ENCODE peak calls at places on chromosomes 7 and 10, in five cellular contexts. A, G, B, R and J are unnamed samples.

GRCh38 chr7:75931676-75932075 is 16.7 kb downstream of the POR start:
- DNase-seq in A (no peak), G (no peak), B (no peak), R (no peak), J (no peak)

GRCh38 chr7:82050134-82050533 is 280.3 kb upstream of the HGF start:
- DNase-seq in A (peak), G (peak), B (no peak), R (no peak), J (peak)

GRCh38 chr7:99798972-99799371 is 15.0 kb upstream of the CYP3A4 start:
- DNase-seq in A (no peak), G (no peak), B (no peak), R (no peak), J (no peak)

GRCh38 chr7:104252409-104253134 is 44.8 kb upstream of the ORC5 start:
- DNase-seq in A (no peak), G (no peak), B (peak), R (no peak), J (no peak)

GRCh38 chr10:63718453-63718852 is 197.3 kb downstream of the REEP3 start:
- DNase-seq in A (no peak), G (no peak), B (no peak), R (no peak), J (no peak)

GRCh38 chr10:84358743-84359142 is 30.4 kb downstream of the CCSER2 start:
- DNase-seq in A (no peak), G (no peak), B (no peak), R (no peak), J (no peak)

GRCh38 chr7:131145026-131145425 is 182.7 kb upstream of the MKLN1 start:
- DNase-seq in A (no peak), G (no peak), B (no peak), R (no peak), J (no peak)

GRCh38 chr10:36538945-36539586 is 586.3 kb upstream of the ANKRD30A start:
- DNase-seq in A (peak), G (no peak), B (no peak), R (no peak), J (no peak)

GRCh38 chr7:158077441-158077840 is 510.2 kb downstream of the PTPRN2 start:
- DNase-seq in A (no peak), G (no peak), B (no peak), R (no peak), J (no peak)

GRCh38 chr10:19204239-19204917 is 155.8 kb downstream of the MALRD1 start:
- DNase-seq in A (no peak), G (peak), B (no peak), R (no peak), J (peak)

GRCh38 chr7:33192695-33193291 is 63.4 kb downstream of the BBS9 start:
- DNase-seq in A (no peak), G (no peak), B (no peak), R (no peak), J (no peak)

GRCh38 chr7:125316451-125316850 is 386.8 kb upstream of the POT1 start:
- DNase-seq in A (peak), G (no peak), B (peak), R (no peak), J (no peak)

GRCh38 chr7:81327468-81327867 is 408.6 kb upstream of the SEMA3C start:
- DNase-seq in A (no peak), G (no peak), B (no peak), R (no peak), J (no peak)

GRCh38 chr10:18157909-18158308 is 17.7 kb downstream of the CACNB2 start:
- DNase-seq in A (no peak), G (peak), B (no peak), R (no peak), J (peak)

GRCh38 chr10:99834410-99834809 is 52.0 kb downstream of the ABCC2 start:
- DNase-seq in A (no peak), G (no peak), B (no peak), R (no peak), J (no peak)

GRCh38 chr10:79380918-79381775 is 33.9 kb downstream of the PPIF start:
- DNase-seq in A (no peak), G (no peak), B (no peak), R (no peak), J (no peak)

GRCh38 chr7:131604841-131605279 is 48.4 kb upstream of the PODXL start:
- DNase-seq in A (no peak), G (no peak), B (no peak), R (no peak), J (no peak)

GRCh38 chr7:124459101-124460052 is 306.2 kb downstream of the GPR37 start:
- DNase-seq in A (peak), G (peak), B (no peak), R (no peak), J (no peak)

GRCh38 chr7:54888067-54888735 is 129.2 kb upstream of the SEC61G start:
- DNase-seq in A (no peak), G (no peak), B (no peak), R (peak), J (no peak)

GRCh38 chr7:14835399-14835798 is 67.2 kb downstream of the DGKB start:
- DNase-seq in A (no peak), G (no peak), B (no peak), R (no peak), J (no peak)

GRCh38 chr10:37584643-37585042 is 272.8 kb downstream of the ZNF248 start:
- DNase-seq in A (no peak), G (no peak), B (no peak), R (no peak), J (no peak)

GRCh38 chr7:106243893-106244292 is 40.9 kb downstream of the NAMPT start:
- DNase-seq in A (no peak), G (no peak), B (no peak), R (no peak), J (no peak)

GRCh38 chr7:139828880-139829653 is at the start of gene TBXAS1:
- DNase-seq in A (peak), G (no peak), B (peak), R (no peak), J (no peak)

GRCh38 chr7:25926891-25927625 is 224.9 kb upstream of the NFE2L3 start:
- DNase-seq in A (no peak), G (no peak), B (no peak), R (no peak), J (no peak)

GRCh38 chr10:97334370-97335175 is at the start of gene FRAT2:
- DNase-seq in A (peak), G (peak), B (peak), R (peak), J (peak)

GRCh38 chr7:108114117-108114841 is 15.9 kb downstream of the LAMB4 start:
- DNase-seq in A (peak), G (no peak), B (no peak), R (no peak), J (no peak)

GRCh38 chr7:16849295-16850148 is 32.3 kb downstream of the AGR3 start:
- DNase-seq in A (no peak), G (no peak), B (no peak), R (no peak), J (no peak)

GRCh38 chr10:113907166-113907565 is 52.7 kb downstream of the NHLRC2 start:
- DNase-seq in A (no peak), G (no peak), B (no peak), R (no peak), J (peak)

GRCh38 chr7:5435291-5436002 is 11.8 kb upstream of the TNRC18 start:
- DNase-seq in A (no peak), G (no peak), B (no peak), R (no peak), J (no peak)

GRCh38 chr7:139631520-139632031 is 108.1 kb downstream of the CLEC2L start:
- DNase-seq in A (no peak), G (no peak), B (no peak), R (no peak), J (no peak)

GRCh38 chr10:30505543-30506298 is 71.7 kb downstream of the MAP3K8 start:
- DNase-seq in A (no peak), G (no peak), B (no peak), R (no peak), J (no peak)

GRCh38 chr7:132218876-132219275 is 357.4 kb downstream of the PLXNA4 start:
- DNase-seq in A (no peak), G (no peak), B (no peak), R (no peak), J (no peak)

GRCh38 chr7:149765399-149766121 is 7.8 kb downstream of the ZNF467 start:
- DNase-seq in A (no peak), G (no peak), B (peak), R (no peak), J (no peak)

GRCh38 chr10:112715581-112715980 is 234.5 kb upstream of the TCF7L2 start:
- DNase-seq in A (peak), G (no peak), B (no peak), R (no peak), J (no peak)

GRCh38 chr10:112713411-112713810 is 236.6 kb upstream of the TCF7L2 start:
- DNase-seq in A (no peak), G (peak), B (no peak), R (no peak), J (no peak)

GRCh38 chr10:112712536-112712935 is 237.5 kb upstream of the TCF7L2 start:
- DNase-seq in A (no peak), G (no peak), B (no peak), R (no peak), J (no peak)

GRCh38 chr10:112716924-112717348 is 233.1 kb upstream of the TCF7L2 start:
- DNase-seq in A (peak), G (no peak), B (no peak), R (no peak), J (peak)

DNA sequence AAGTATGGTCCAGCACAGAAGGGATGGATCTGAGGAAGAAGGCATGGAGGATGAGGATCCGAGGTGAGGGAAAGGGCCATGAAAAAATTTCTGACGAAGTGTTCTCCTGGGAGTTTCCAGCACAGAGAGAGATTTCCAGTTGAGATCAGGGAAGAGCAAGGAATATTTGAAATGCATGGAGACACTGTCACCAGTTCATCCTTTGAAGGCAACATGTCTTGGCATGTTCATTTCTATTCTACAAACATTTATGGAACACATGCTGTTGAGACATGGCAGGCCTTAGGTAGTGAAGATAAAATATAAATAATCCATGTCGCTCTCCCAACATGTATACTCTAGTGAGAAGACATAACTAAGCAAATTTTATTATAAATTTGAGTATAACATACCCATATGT is 234.0 kb upstream of the TCF7L2 start:
- DNase-seq in A (no peak), G (no peak), B (no peak), R (no peak), J (no peak)
- H3K4me3 ChIP-seq in A (no peak), G (no peak), B (no peak), R (no peak), J (no peak)

GRCh38 chr7:122727354-122727753 is 24.6 kb upstream of the RNF148 start:
- DNase-seq in A (no peak), G (no peak), B (no peak), R (no peak), J (no peak)

GRCh38 chr7:122727759-122728158 is 25.0 kb upstream of the RNF148 start:
- DNase-seq in A (no peak), G (no peak), B (no peak), R (no peak), J (no peak)

DNA sequence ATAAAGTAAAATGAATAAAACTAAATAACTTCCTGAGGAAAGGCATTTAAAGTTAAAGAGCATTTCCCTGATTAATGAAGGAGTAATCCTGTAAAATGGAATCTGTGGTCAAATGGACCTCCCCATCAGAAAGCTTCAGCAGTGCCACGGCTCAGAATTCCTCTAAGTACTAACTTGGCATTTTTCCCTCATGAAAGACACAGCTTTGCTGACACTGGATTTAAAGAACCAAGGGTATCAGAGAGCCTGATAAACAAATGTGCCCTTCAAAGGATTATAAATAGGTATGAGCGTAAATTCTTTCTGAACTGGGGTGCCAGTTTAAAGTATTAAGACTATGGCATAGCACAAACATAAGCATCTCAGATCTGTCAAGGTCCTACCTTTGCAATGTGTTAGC is 24.2 kb upstream of the RNF148 start:
- DNase-seq in A (no peak), G (no peak), B (no peak), R (no peak), J (no peak)
- TF ChIP-seq CTCF in A (no peak), G (no peak), B (no peak), R (no peak), J (no peak)

GRCh38 chr10:45197816-45198595 is 117.4 kb downstream of the OR13A1 start:
- DNase-seq in A (no peak), G (no peak), B (no peak), R (no peak), J (no peak)
- H3K4me3 ChIP-seq in A (no peak), G (no peak), B (peak), R (no peak), J (no peak)

DNA sequence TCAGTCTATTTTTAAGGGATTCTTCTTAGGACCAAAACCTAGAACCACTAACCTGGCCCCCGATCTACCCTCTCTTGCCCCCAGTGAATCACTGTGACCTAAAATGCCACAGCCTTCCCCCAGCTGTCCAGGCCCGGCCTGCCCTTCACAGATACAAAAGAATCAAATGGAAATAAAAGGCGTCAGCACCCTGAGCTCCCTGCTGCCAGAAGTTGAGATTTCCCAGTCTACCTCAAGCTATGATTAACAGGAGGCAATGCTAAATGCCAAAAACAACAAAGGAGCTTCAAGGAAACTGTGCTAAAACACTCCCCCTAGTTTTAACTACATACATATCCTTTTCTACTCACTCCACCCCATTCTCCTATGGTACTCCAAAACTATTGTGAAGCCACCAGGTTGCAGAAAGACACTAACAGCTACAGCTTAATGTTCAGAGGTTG is 67.8 kb downstream of the GSAP start:
- DNase-seq in A (no peak), G (peak), B (no peak), R (no peak), J (peak)
- TF ChIP-seq CTCF in A (no peak), G (peak), B (no peak), R (no peak), J (peak)

GRCh38 chr7:47458057-47458456 is 123.9 kb downstream of the TNS3 start:
- DNase-seq in A (no peak), G (peak), B (peak), R (no peak), J (no peak)
- H3K4me3 ChIP-seq in A (no peak), G (no peak), B (no peak), R (no peak), J (no peak)

GRCh38 chr10:58326967-58327381 is 7.8 kb upstream of the UBE2D1 start:
- DNase-seq in A (no peak), G (no peak), B (peak), R (no peak), J (no peak)
- TF ChIP-seq CTCF in A (no peak), G (no peak), B (no peak), R (no peak), J (no peak)

GRCh38 chr10:80538481-80539185 is 931 bp downstream of the SH2D4B start:
- DNase-seq in A (no peak), G (no peak), B (no peak), R (no peak), J (no peak)

GRCh38 chr10:80536361-80536835 is 1.3 kb upstream of the SH2D4B start:
- DNase-seq in A (no peak), G (no peak), B (no peak), R (no peak), J (no peak)

GRCh38 chr10:80537705-80538480 is at the start of gene SH2D4B:
- DNase-seq in A (no peak), G (no peak), B (no peak), R (no peak), J (no peak)

GRCh38 chr10:80537086-80537704 is 507 bp upstream of the SH2D4B start:
- DNase-seq in A (no peak), G (no peak), B (no peak), R (no peak), J (no peak)

GRCh38 chr10:80535671-80536360 is 1.9 kb upstream of the SH2D4B start:
- DNase-seq in A (peak), G (no peak), B (peak), R (no peak), J (no peak)
- H3K4me3 ChIP-seq in A (no peak), G (peak), B (peak), R (peak), J (no peak)

DNA sequence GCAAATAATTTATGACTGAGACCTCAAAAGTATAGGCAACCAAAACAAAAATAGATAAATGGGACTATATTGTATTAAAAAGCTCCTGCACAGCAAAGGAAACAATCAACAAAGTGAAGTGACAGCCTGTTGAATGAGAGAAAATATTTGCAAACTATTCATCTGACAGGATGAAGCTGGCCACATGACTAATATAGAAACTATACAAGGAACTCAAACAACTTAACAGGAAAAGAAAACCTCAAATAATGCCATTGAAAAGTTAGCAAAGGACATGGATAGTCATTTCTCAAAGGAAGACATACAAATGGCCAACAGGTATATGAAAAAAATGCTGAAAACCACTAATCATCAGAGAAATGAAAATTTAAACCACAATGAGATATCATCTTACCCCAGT is 245.1 kb downstream of the STK31 start:
- DNase-seq in A (no peak), G (no peak), B (no peak), R (no peak), J (no peak)
- TF ChIP-seq CTCF in A (no peak), G (no peak), B (no peak), R (no peak), J (no peak)

GRCh38 chr7:1244701-1245526 is 12.2 kb downstream of the UNCX start:
- DNase-seq in A (no peak), G (no peak), B (no peak), R (no peak), J (no peak)

GRCh38 chr7:1243964-1244416 is 11.3 kb downstream of the UNCX start:
- DNase-seq in A (no peak), G (no peak), B (no peak), R (no peak), J (no peak)

GRCh38 chr7:1246170-1246870 is 13.6 kb downstream of the UNCX start:
- DNase-seq in A (no peak), G (no peak), B (no peak), R (no peak), J (no peak)

GRCh38 chr7:1246871-1247526 is 14.3 kb downstream of the UNCX start:
- DNase-seq in A (no peak), G (no peak), B (peak), R (no peak), J (no peak)

DNA sequence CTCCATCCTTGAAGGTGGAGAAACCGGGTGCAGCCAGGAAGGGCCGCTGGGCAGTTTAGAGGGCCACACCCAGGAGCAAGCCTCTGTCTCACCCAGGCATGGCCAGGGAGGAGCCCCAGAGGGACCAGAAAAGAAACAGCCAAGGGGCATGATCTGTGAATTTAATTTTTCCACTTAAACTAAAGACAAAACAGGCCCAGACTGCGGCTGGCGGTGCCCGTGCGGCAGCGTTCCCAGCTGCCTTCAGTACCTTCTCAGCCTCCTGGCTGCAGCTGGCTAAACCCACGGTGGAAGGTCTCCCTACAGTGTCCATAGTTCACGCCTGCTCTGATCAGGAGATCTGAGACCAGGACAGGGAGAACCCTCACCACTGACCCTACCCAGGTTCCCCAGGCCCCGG is 12.9 kb downstream of the UNCX start:
- DNase-seq in A (no peak), G (no peak), B (no peak), R (no peak), J (no peak)
- H3K4me3 ChIP-seq in A (no peak), G (no peak), B (no peak), R (no peak), J (no peak)